ENCODE peak calls at places on chromosome 10, in five cellular contexts. One of them, this sample, is unnamed.

GRCh38 chr10:71842856-71843530 is 8.1 kb downstream of the PSAP start:
- DNase-seq in Right ventricle myocardium inferior: no peak
- DNase-seq in iPS DF 19.7: no peak
- DNase-seq in DMS53: no peak
- DNase-seq in progenitor cell of endocrine pancreas: no peak
- DNase-seq in this sample: no peak

GRCh38 chr10:62738916-62739315 is 65.6 kb upstream of the ADO start:
- DNase-seq in Right ventricle myocardium inferior: no peak
- DNase-seq in iPS DF 19.7: no peak
- DNase-seq in DMS53: no peak
- DNase-seq in progenitor cell of endocrine pancreas: no peak
- DNase-seq in this sample: no peak

GRCh38 chr10:44955408-44956070 is 4.1 kb upstream of the RASSF4 start:
- DNase-seq in Right ventricle myocardium inferior: no peak
- DNase-seq in iPS DF 19.7: no peak
- DNase-seq in DMS53: no peak
- DNase-seq in progenitor cell of endocrine pancreas: no peak
- DNase-seq in this sample: no peak

GRCh38 chr10:78875932-78876331 is 192.8 kb upstream of the ZMIZ1 start:
- DNase-seq in Right ventricle myocardium inferior: no peak
- DNase-seq in iPS DF 19.7: no peak
- DNase-seq in DMS53: no peak
- DNase-seq in progenitor cell of endocrine pancreas: no peak
- DNase-seq in this sample: no peak

GRCh38 chr10:69449841-69450240 is 1.4 kb upstream of the TSPAN15 start:
- DNase-seq in Right ventricle myocardium inferior: no peak
- DNase-seq in iPS DF 19.7: peak
- DNase-seq in DMS53: peak
- DNase-seq in progenitor cell of endocrine pancreas: no peak
- DNase-seq in this sample: peak

GRCh38 chr10:74025380-74025978 is 27.6 kb downstream of the VCL start:
- DNase-seq in Right ventricle myocardium inferior: no peak
- DNase-seq in iPS DF 19.7: no peak
- DNase-seq in DMS53: no peak
- DNase-seq in progenitor cell of endocrine pancreas: no peak
- DNase-seq in this sample: no peak

GRCh38 chr10:5283305-5284158 is 81.2 kb upstream of the UCN3 start:
- DNase-seq in Right ventricle myocardium inferior: no peak
- DNase-seq in iPS DF 19.7: no peak
- DNase-seq in DMS53: peak
- DNase-seq in progenitor cell of endocrine pancreas: peak
- DNase-seq in this sample: peak

GRCh38 chr10:101569838-101570763 is 18.0 kb downstream of the POLL start:
- DNase-seq in Right ventricle myocardium inferior: peak
- DNase-seq in iPS DF 19.7: no peak
- DNase-seq in DMS53: peak
- DNase-seq in progenitor cell of endocrine pancreas: peak
- DNase-seq in this sample: peak

GRCh38 chr10:14844948-14845347 is 6.8 kb downstream of the HSPA14 start:
- DNase-seq in Right ventricle myocardium inferior: no peak
- DNase-seq in iPS DF 19.7: no peak
- DNase-seq in DMS53: no peak
- DNase-seq in progenitor cell of endocrine pancreas: no peak
- DNase-seq in this sample: no peak

GRCh38 chr10:131732631-131733127 is 168.1 kb upstream of the PPP2R2D start:
- DNase-seq in Right ventricle myocardium inferior: no peak
- DNase-seq in iPS DF 19.7: no peak
- DNase-seq in DMS53: no peak
- DNase-seq in progenitor cell of endocrine pancreas: no peak
- DNase-seq in this sample: no peak

GRCh38 chr10:89301231-89301630 is 615 bp upstream of the IFIT2 start:
- DNase-seq in Right ventricle myocardium inferior: no peak
- DNase-seq in iPS DF 19.7: no peak
- DNase-seq in DMS53: peak
- DNase-seq in progenitor cell of endocrine pancreas: no peak
- DNase-seq in this sample: peak

GRCh38 chr10:18406136-18406535 is 245.3 kb downstream of the NSUN6 start:
- DNase-seq in Right ventricle myocardium inferior: no peak
- DNase-seq in iPS DF 19.7: no peak
- DNase-seq in DMS53: peak
- DNase-seq in progenitor cell of endocrine pancreas: no peak
- DNase-seq in this sample: no peak

GRCh38 chr10:77637474-77637985 is at the start of gene KCNMA1:
- DNase-seq in Right ventricle myocardium inferior: no peak
- DNase-seq in iPS DF 19.7: no peak
- DNase-seq in DMS53: peak
- DNase-seq in progenitor cell of endocrine pancreas: peak
- DNase-seq in this sample: no peak

GRCh38 chr10:51109821-51110533 is 35.7 kb downstream of the PRKG1 start:
- DNase-seq in Right ventricle myocardium inferior: no peak
- DNase-seq in iPS DF 19.7: no peak
- DNase-seq in DMS53: no peak
- DNase-seq in progenitor cell of endocrine pancreas: no peak
- DNase-seq in this sample: no peak

GRCh38 chr10:31693499-31693898 is 235.1 kb downstream of the ARHGAP12 start:
- DNase-seq in Right ventricle myocardium inferior: no peak
- DNase-seq in iPS DF 19.7: no peak
- DNase-seq in DMS53: no peak
- DNase-seq in progenitor cell of endocrine pancreas: no peak
- DNase-seq in this sample: no peak

GRCh38 chr10:126770809-126771208 is 100.3 kb upstream of the C10orf90 start:
- DNase-seq in Right ventricle myocardium inferior: no peak
- DNase-seq in iPS DF 19.7: no peak
- DNase-seq in DMS53: no peak
- DNase-seq in progenitor cell of endocrine pancreas: no peak
- DNase-seq in this sample: no peak

GRCh38 chr10:35913628-35914027 is 271.5 kb upstream of the FZD8 start:
- DNase-seq in Right ventricle myocardium inferior: no peak
- DNase-seq in iPS DF 19.7: no peak
- DNase-seq in DMS53: no peak
- DNase-seq in progenitor cell of endocrine pancreas: no peak
- DNase-seq in this sample: no peak

GRCh38 chr10:112827951-112828350 is 122.1 kb upstream of the TCF7L2 start:
- DNase-seq in Right ventricle myocardium inferior: no peak
- DNase-seq in iPS DF 19.7: no peak
- DNase-seq in DMS53: no peak
- DNase-seq in progenitor cell of endocrine pancreas: no peak
- DNase-seq in this sample: no peak

GRCh38 chr10:79380918-79381775 is 33.9 kb downstream of the PPIF start:
- DNase-seq in Right ventricle myocardium inferior: no peak
- DNase-seq in iPS DF 19.7: no peak
- DNase-seq in DMS53: no peak
- DNase-seq in progenitor cell of endocrine pancreas: peak
- DNase-seq in this sample: no peak

GRCh38 chr10:44340557-44340956 is 44.3 kb downstream of the CXCL12 start:
- DNase-seq in Right ventricle myocardium inferior: no peak
- DNase-seq in iPS DF 19.7: no peak
- DNase-seq in DMS53: no peak
- DNase-seq in progenitor cell of endocrine pancreas: no peak
- DNase-seq in this sample: no peak

GRCh38 chr10:26516540-26517101 is 78.5 kb downstream of the APBB1IP start:
- DNase-seq in Right ventricle myocardium inferior: no peak
- DNase-seq in iPS DF 19.7: no peak
- DNase-seq in DMS53: no peak
- DNase-seq in progenitor cell of endocrine pancreas: peak
- DNase-seq in this sample: no peak

GRCh38 chr10:96093948-96094347 is 36.1 kb upstream of the ZNF518A start:
- DNase-seq in Right ventricle myocardium inferior: no peak
- DNase-seq in iPS DF 19.7: no peak
- DNase-seq in DMS53: no peak
- DNase-seq in progenitor cell of endocrine pancreas: no peak
- DNase-seq in this sample: no peak

GRCh38 chr10:124738441-124738840 is 5.7 kb downstream of the FAM53B start:
- DNase-seq in Right ventricle myocardium inferior: no peak
- DNase-seq in iPS DF 19.7: no peak
- DNase-seq in DMS53: no peak
- DNase-seq in progenitor cell of endocrine pancreas: no peak
- DNase-seq in this sample: no peak

GRCh38 chr10:1047937-1048336 is 982 bp downstream of the IDI1 start:
- DNase-seq in Right ventricle myocardium inferior: peak
- DNase-seq in iPS DF 19.7: no peak
- DNase-seq in DMS53: peak
- DNase-seq in progenitor cell of endocrine pancreas: no peak
- DNase-seq in this sample: no peak